ENCODE peak calls at places on chromosomes 11 and 22, in ten cellular contexts. One of them, this sample, is unnamed. For H3K4me1, the result is how much of the 10 kb centered on the place peaks cover.

GRCh38 chr11:73198677-73199076 is 19.4 kb upstream of the P2RY2 start:
- DNase-seq in IMR-90: no peak
- DNase-seq in pancreas: no peak
- DNase-seq in ovary: no peak
- DNase-seq in small intestine: peak
- DNase-seq in A549: peak
- DNase-seq in cardiac muscle cell: peak
- DNase-seq in spleen: no peak
- DNase-seq in Peyer's patch: peak
- DNase-seq in Caco-2: peak
- DNase-seq in this sample: no peak

GRCh38 chr11:90468923-90469322 is 246.1 kb upstream of the CHORDC1 start:
- DNase-seq in IMR-90: no peak
- DNase-seq in pancreas: no peak
- DNase-seq in ovary: no peak
- DNase-seq in small intestine: no peak
- DNase-seq in A549: no peak
- DNase-seq in cardiac muscle cell: no peak
- DNase-seq in spleen: no peak
- DNase-seq in Peyer's patch: no peak
- DNase-seq in Caco-2: no peak
- DNase-seq in this sample: no peak

GRCh38 chr11:59053387-59053786 is 32.7 kb upstream of the GLYATL1B start:
- DNase-seq in IMR-90: peak
- DNase-seq in pancreas: peak
- DNase-seq in ovary: no peak
- DNase-seq in small intestine: peak
- DNase-seq in A549: no peak
- DNase-seq in cardiac muscle cell: peak
- DNase-seq in spleen: peak
- DNase-seq in Peyer's patch: peak
- DNase-seq in Caco-2: peak
- DNase-seq in this sample: peak

GRCh38 chr11:43021466-43021865 is 290.3 kb upstream of the API5 start:
- DNase-seq in IMR-90: no peak
- DNase-seq in pancreas: no peak
- DNase-seq in ovary: no peak
- DNase-seq in small intestine: no peak
- DNase-seq in A549: no peak
- DNase-seq in cardiac muscle cell: peak
- DNase-seq in spleen: no peak
- DNase-seq in Peyer's patch: no peak
- DNase-seq in Caco-2: peak
- DNase-seq in this sample: no peak

GRCh38 chr11:71500601-71501021 is 26.5 kb upstream of the KRTAP5-7 start:
- DNase-seq in IMR-90: no peak
- DNase-seq in pancreas: no peak
- DNase-seq in ovary: no peak
- DNase-seq in small intestine: peak
- DNase-seq in A549: no peak
- DNase-seq in cardiac muscle cell: no peak
- DNase-seq in spleen: peak
- DNase-seq in Peyer's patch: no peak
- DNase-seq in Caco-2: no peak
- DNase-seq in this sample: peak

GRCh38 chr11:92415246-92415645 is 190.6 kb downstream of the FAT3 start:
- DNase-seq in IMR-90: no peak
- DNase-seq in pancreas: no peak
- DNase-seq in ovary: no peak
- DNase-seq in small intestine: no peak
- DNase-seq in A549: no peak
- DNase-seq in cardiac muscle cell: no peak
- DNase-seq in spleen: no peak
- DNase-seq in Peyer's patch: no peak
- DNase-seq in Caco-2: no peak
- DNase-seq in this sample: no peak

GRCh38 chr22:43883012-43883661 is 8.7 kb downstream of the PNPLA5 start:
- DNase-seq in IMR-90: peak
- DNase-seq in pancreas: peak
- DNase-seq in ovary: no peak
- DNase-seq in small intestine: peak
- DNase-seq in A549: peak
- DNase-seq in cardiac muscle cell: peak
- DNase-seq in spleen: peak
- DNase-seq in Peyer's patch: peak
- DNase-seq in Caco-2: peak
- DNase-seq in this sample: peak

GRCh38 chr11:117910525-117910924 is 18.7 kb downstream of the TMPRSS13 start:
- DNase-seq in IMR-90: no peak
- DNase-seq in pancreas: no peak
- DNase-seq in ovary: no peak
- DNase-seq in small intestine: no peak
- DNase-seq in A549: no peak
- DNase-seq in cardiac muscle cell: no peak
- DNase-seq in spleen: no peak
- DNase-seq in Peyer's patch: peak
- DNase-seq in Caco-2: no peak
- DNase-seq in this sample: no peak

GRCh38 chr11:46649180-46649738 is 31.9 kb downstream of the ATG13 start:
- DNase-seq in IMR-90: peak
- DNase-seq in pancreas: no peak
- DNase-seq in ovary: peak
- DNase-seq in small intestine: no peak
- DNase-seq in A549: no peak
- DNase-seq in cardiac muscle cell: no peak
- DNase-seq in spleen: no peak
- DNase-seq in Peyer's patch: peak
- DNase-seq in Caco-2: no peak
- DNase-seq in this sample: no peak

GRCh38 chr11:45857834-45858492 is 10.7 kb downstream of the CRY2 start:
- DNase-seq in IMR-90: peak
- DNase-seq in pancreas: peak
- DNase-seq in ovary: peak
- DNase-seq in small intestine: no peak
- DNase-seq in A549: no peak
- DNase-seq in cardiac muscle cell: peak
- DNase-seq in spleen: no peak
- DNase-seq in Peyer's patch: no peak
- DNase-seq in Caco-2: no peak
- DNase-seq in this sample: no peak

GRCh38 chr11:75270896-75271415 is 30.4 kb downstream of the TPBGL start:
- DNase-seq in IMR-90: peak
- DNase-seq in pancreas: no peak
- DNase-seq in ovary: no peak
- DNase-seq in small intestine: no peak
- DNase-seq in A549: peak
- DNase-seq in cardiac muscle cell: no peak
- DNase-seq in spleen: peak
- DNase-seq in Peyer's patch: peak
- DNase-seq in Caco-2: no peak
- DNase-seq in this sample: no peak

GRCh38 chr22:49488943-49489342 is 338.7 kb downstream of the BRD1 start:
- DNase-seq in IMR-90: no peak
- DNase-seq in pancreas: no peak
- DNase-seq in ovary: no peak
- DNase-seq in small intestine: no peak
- DNase-seq in A549: no peak
- DNase-seq in cardiac muscle cell: no peak
- DNase-seq in spleen: no peak
- DNase-seq in Peyer's patch: no peak
- DNase-seq in Caco-2: no peak
- DNase-seq in this sample: no peak

GRCh38 chr11:637593-638507 is 781 bp downstream of the DRD4 start:
- DNase-seq in IMR-90: no peak
- DNase-seq in pancreas: no peak
- DNase-seq in ovary: no peak
- DNase-seq in small intestine: no peak
- DNase-seq in A549: no peak
- DNase-seq in cardiac muscle cell: no peak
- DNase-seq in spleen: no peak
- DNase-seq in Peyer's patch: no peak
- DNase-seq in Caco-2: no peak
- DNase-seq in this sample: no peak

GRCh38 chr11:102966011-102966410 is 10.5 kb upstream of the MMP13 start:
- DNase-seq in IMR-90: no peak
- DNase-seq in pancreas: no peak
- DNase-seq in ovary: no peak
- DNase-seq in small intestine: no peak
- DNase-seq in A549: no peak
- DNase-seq in cardiac muscle cell: no peak
- DNase-seq in spleen: no peak
- DNase-seq in Peyer's patch: no peak
- DNase-seq in Caco-2: no peak
- DNase-seq in this sample: no peak

GRCh38 chr22:31093956-31094622 is 13.0 kb downstream of the SMTN start:
- DNase-seq in IMR-90: no peak
- DNase-seq in pancreas: peak
- DNase-seq in ovary: no peak
- DNase-seq in small intestine: no peak
- DNase-seq in A549: no peak
- DNase-seq in cardiac muscle cell: no peak
- DNase-seq in spleen: no peak
- DNase-seq in Peyer's patch: no peak
- DNase-seq in Caco-2: no peak
- DNase-seq in this sample: no peak

GRCh38 chr11:2577071-2578005 is 122.5 kb downstream of the KCNQ1OT1 start:
- DNase-seq in IMR-90: no peak
- DNase-seq in pancreas: no peak
- DNase-seq in ovary: peak
- DNase-seq in small intestine: no peak
- DNase-seq in A549: no peak
- DNase-seq in cardiac muscle cell: peak
- DNase-seq in spleen: peak
- DNase-seq in Peyer's patch: peak
- DNase-seq in Caco-2: peak
- DNase-seq in this sample: peak

GRCh38 chr11:10388096-10388495 is 67.0 kb upstream of the AMPD3 start:
- DNase-seq in IMR-90: no peak
- DNase-seq in pancreas: no peak
- DNase-seq in ovary: no peak
- DNase-seq in small intestine: no peak
- DNase-seq in A549: no peak
- DNase-seq in cardiac muscle cell: no peak
- DNase-seq in spleen: no peak
- DNase-seq in Peyer's patch: no peak
- DNase-seq in Caco-2: peak
- DNase-seq in this sample: no peak
- H3K4me1 ChIP-seq in IMR-90: under half
- H3K4me1 ChIP-seq in pancreas: under half
- H3K4me1 ChIP-seq in ovary: under half
- H3K4me1 ChIP-seq in small intestine: under half
- H3K4me1 ChIP-seq in A549: under half
- H3K4me1 ChIP-seq in cardiac muscle cell: under half
- H3K4me1 ChIP-seq in spleen: under half
- H3K4me1 ChIP-seq in Peyer's patch: under half
- H3K4me1 ChIP-seq in Caco-2: half or more
- H3K4me1 ChIP-seq in this sample: under half

GRCh38 chr22:35809816-35810215 is 92.1 kb downstream of the APOL5 start:
- DNase-seq in IMR-90: no peak
- DNase-seq in pancreas: no peak
- DNase-seq in ovary: no peak
- DNase-seq in small intestine: no peak
- DNase-seq in A549: no peak
- DNase-seq in cardiac muscle cell: no peak
- DNase-seq in spleen: no peak
- DNase-seq in Peyer's patch: no peak
- DNase-seq in Caco-2: peak
- DNase-seq in this sample: no peak
- H3K4me1 ChIP-seq in IMR-90: under half
- H3K4me1 ChIP-seq in pancreas: under half
- H3K4me1 ChIP-seq in ovary: under half
- H3K4me1 ChIP-seq in small intestine: under half
- H3K4me1 ChIP-seq in A549: under half
- H3K4me1 ChIP-seq in cardiac muscle cell: under half
- H3K4me1 ChIP-seq in spleen: under half
- H3K4me1 ChIP-seq in Peyer's patch: under half
- H3K4me1 ChIP-seq in Caco-2: under half
- H3K4me1 ChIP-seq in this sample: under half

DNA sequence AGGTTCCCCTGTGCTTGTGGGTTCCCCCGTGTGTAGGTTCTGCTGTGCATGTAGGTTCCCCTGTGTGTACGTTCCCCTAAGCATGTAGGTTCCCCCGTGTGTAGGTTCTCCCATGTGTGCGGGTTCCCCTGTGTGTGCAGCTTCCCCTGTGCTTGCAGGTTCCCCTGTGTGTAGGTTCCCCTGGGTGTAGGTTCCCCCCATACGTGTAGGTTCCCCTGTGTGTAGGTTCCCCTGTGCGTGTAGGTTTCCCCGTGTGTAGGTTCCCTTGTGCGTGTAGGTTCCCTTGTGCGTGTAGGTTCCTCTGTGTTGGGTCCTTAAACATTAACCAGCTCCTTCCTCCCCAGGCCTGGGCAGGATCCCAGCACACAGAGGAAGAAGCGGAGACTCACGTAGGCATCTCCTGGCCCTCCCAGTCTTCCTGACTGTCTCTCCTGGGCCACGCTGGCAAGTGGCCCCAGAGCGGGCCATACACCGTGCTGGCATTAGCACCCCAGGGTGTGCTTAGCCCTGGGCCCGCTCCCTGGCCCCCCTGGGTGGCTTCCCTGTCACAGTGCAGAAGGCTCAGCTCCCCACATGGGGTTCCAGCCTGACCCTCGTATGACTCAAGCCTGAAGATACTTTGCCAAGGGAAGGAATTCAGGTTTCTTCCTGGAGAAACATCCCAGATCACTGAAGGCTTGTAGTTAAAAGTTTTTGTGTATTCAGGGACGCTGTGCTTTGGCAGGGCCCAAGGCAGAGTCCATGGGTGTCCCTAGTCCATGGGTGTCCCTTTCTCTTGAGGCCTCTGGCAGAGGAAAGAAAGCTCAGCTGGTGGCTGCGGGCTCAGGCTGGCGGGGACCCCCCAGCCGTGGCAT is 2.7 kb upstream of the GRAMD4 start:
- DNase-seq in IMR-90: peak
- DNase-seq in pancreas: no peak
- DNase-seq in ovary: no peak
- DNase-seq in small intestine: no peak
- DNase-seq in A549: no peak
- DNase-seq in cardiac muscle cell: no peak
- DNase-seq in spleen: no peak
- DNase-seq in Peyer's patch: no peak
- DNase-seq in Caco-2: no peak
- DNase-seq in this sample: no peak
- H3K4me1 ChIP-seq in IMR-90: under half
- H3K4me1 ChIP-seq in pancreas: under half
- H3K4me1 ChIP-seq in ovary: under half
- H3K4me1 ChIP-seq in small intestine: under half
- H3K4me1 ChIP-seq in A549: under half
- H3K4me1 ChIP-seq in cardiac muscle cell: under half
- H3K4me1 ChIP-seq in spleen: under half
- H3K4me1 ChIP-seq in Peyer's patch: under half
- H3K4me1 ChIP-seq in Caco-2: under half
- H3K4me1 ChIP-seq in this sample: under half

DNA sequence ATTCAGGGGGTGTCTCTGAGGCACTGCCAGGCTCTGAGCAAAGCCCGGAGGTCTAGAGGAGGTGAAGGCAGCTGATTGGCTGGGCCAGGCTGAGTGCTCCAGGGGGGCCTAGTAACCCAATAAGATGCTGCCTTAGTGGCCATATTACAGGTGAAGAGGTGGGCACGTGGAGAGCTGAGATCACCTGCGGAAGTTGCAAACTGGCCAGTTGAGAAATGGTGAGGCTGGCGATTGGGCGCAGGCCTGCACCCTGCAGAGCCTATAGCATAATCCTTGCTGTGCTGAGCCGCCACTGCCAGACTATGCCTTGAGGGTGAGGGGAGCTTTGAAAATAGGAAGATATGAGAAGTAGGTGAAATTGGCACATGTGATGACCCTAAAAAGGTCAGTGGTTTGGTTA is 21.7 kb downstream of the DERL3 start:
- DNase-seq in IMR-90: no peak
- DNase-seq in pancreas: no peak
- DNase-seq in ovary: no peak
- DNase-seq in small intestine: no peak
- DNase-seq in A549: no peak
- DNase-seq in cardiac muscle cell: no peak
- DNase-seq in spleen: peak
- DNase-seq in Peyer's patch: no peak
- DNase-seq in Caco-2: no peak
- DNase-seq in this sample: no peak
- H3K4me1 ChIP-seq in IMR-90: under half
- H3K4me1 ChIP-seq in pancreas: under half
- H3K4me1 ChIP-seq in ovary: under half
- H3K4me1 ChIP-seq in small intestine: under half
- H3K4me1 ChIP-seq in A549: under half
- H3K4me1 ChIP-seq in cardiac muscle cell: under half
- H3K4me1 ChIP-seq in spleen: under half
- H3K4me1 ChIP-seq in Peyer's patch: under half
- H3K4me1 ChIP-seq in Caco-2: under half
- H3K4me1 ChIP-seq in this sample: under half

This sample was measured in mucosa of descending colon.